ENCODE peak calls at places on chromosomes 6 and 20, in ten cellular contexts. L is esophagus muscularis mucosa; H is GM23248; Y is tibial nerve; Z is hepatocyte; C is naive thymus-derived CD4-positive, alpha-beta T cell; R is suprapubic skin; W is small intestine; P is endodermal cell; F is stomach. E is an unnamed sample. For H3K4me1, the result is how much of the 10 kb centered on the place peaks cover.

GRCh38 chr6:20205722-20206154 is 6.5 kb downstream of the MBOAT1 start:
- DNase-seq in Z (no peak), Y (no peak), W (no peak), F (no peak), C (no peak), P (no peak), L (peak), H (no peak), R (no peak), E (no peak)

GRCh38 chr6:144285798-144286502 is 815 bp downstream of the UTRN start:
- DNase-seq in Y (peak), L (peak), F (peak), P (peak), W (peak), R (peak), Z (peak), H (peak), C (peak), E (peak)

GRCh38 chr20:31906001-31906400 is 35.6 kb downstream of the TTLL9 start:
- DNase-seq in P (peak), L (no peak), Y (no peak), W (no peak), R (no peak), Z (no peak), F (no peak), H (no peak), C (no peak), E (no peak)

GRCh38 chr6:32371204-32371603 is 499 bp downstream of the TSBP1 start:
- DNase-seq in L (no peak), W (no peak), H (peak), Z (no peak), P (no peak), F (no peak), R (no peak), C (no peak), Y (no peak), E (no peak)

GRCh38 chr6:24600903-24601302 is 45.1 kb downstream of the KIAA0319 start:
- DNase-seq in W (no peak), H (no peak), P (peak), C (no peak), R (no peak), Z (no peak), F (no peak), L (no peak), Y (no peak), E (no peak)

GRCh38 chr6:139473239-139473701 is 98.8 kb upstream of the CITED2 start:
- DNase-seq in C (no peak), Z (no peak), R (peak), L (no peak), F (no peak), H (peak), W (no peak), Y (peak), P (peak), E (no peak)

GRCh38 chr6:18823782-18824386 is 436.7 kb downstream of the RNF144B start:
- DNase-seq in W (peak), L (no peak), F (no peak), P (peak), R (no peak), C (no peak), H (peak), Z (peak), Y (no peak), E (no peak)

GRCh38 chr20:63939061-63939935 is 16.9 kb downstream of the UCKL1 start:
- DNase-seq in L (no peak), P (no peak), R (no peak), C (no peak), F (no peak), Y (no peak), Z (no peak), W (no peak), H (no peak), E (no peak)

GRCh38 chr6:24949020-24949569 is 13.3 kb upstream of the RIPOR2 start:
- DNase-seq in H (no peak), P (no peak), Z (no peak), C (peak), W (peak), F (no peak), L (no peak), R (no peak), Y (no peak), E (no peak)

GRCh38 chr20:10603971-10604864 is 69.6 kb downstream of the JAG1 start:
- DNase-seq in L (no peak), F (no peak), P (no peak), W (no peak), C (no peak), H (peak), Z (peak), Y (peak), R (peak), E (peak)

GRCh38 chr6:135647521-135647920 is 150.0 kb upstream of the AHI1 start:
- DNase-seq in H (no peak), L (no peak), C (no peak), P (no peak), Y (no peak), W (no peak), F (no peak), Z (no peak), R (no peak), E (no peak)

GRCh38 chr20:38170914-38171300 is 5.8 kb upstream of the TGM2 start:
- DNase-seq in P (no peak), Y (no peak), W (no peak), H (peak), Z (no peak), C (no peak), F (no peak), R (no peak), L (no peak), E (no peak)
- H3K4me1 ChIP-seq in P (under half), Y (under half), W (under half), H (half or more), Z (half or more), C (under half), F (under half), R (under half), L (under half), E (under half)

DNA sequence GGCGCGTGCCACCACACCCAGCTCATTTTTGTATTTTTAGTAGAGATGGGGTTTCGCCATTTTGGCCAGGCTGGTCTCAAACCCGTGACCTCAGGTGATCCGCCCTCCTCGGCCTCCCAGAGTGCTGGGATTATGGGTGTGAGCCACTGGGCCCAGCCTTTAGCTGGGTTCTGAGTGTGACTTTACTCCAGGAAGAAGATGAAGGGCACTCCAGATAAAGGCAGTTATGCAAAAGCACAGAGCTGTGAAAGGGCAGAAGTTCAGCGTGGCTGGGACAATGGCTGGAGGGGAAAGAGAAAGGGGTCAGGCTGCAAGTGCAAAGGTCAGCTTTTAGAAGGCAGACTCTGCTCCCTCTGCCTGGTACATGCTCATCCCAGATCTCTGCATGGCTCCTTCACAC is 39.7 kb downstream of the MAP3K5 start:
- DNase-seq in W (peak), P (peak), R (no peak), C (no peak), Z (no peak), Y (no peak), F (no peak), L (no peak), H (no peak), E (no peak)
- H3K4me1 ChIP-seq in W (under half), P (under half), R (under half), C (under half), Z (under half), Y (under half), F (under half), L (under half), H (under half), E (under half)

DNA sequence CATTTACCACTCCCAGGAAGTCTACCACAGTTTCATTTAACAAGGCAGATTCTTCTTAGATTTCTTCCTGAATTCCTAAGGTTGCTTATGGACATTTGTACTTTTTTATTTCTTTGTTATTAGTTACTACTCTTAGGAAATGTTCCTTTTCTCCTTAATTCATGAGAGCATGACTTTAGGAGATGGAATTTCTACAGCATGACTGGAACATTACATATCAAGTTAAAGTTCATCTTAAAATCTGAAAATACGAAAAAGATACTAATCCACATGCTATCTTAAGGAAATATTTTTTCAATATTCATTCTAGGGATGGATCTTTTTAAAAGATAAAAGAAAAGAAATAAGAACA is 22.2 kb downstream of the CNKSR3 start:
- DNase-seq in C (no peak), L (no peak), W (no peak), P (no peak), F (no peak), R (no peak), Y (no peak), H (peak), Z (no peak), E (no peak)
- H3K4me1 ChIP-seq in C (under half), L (half or more), W (under half), P (under half), F (under half), R (under half), Y (under half), H (under half), Z (under half), E (half or more)

GRCh38 chr6:150719861-150720260 is 120.2 kb downstream of the PLEKHG1 start:
- DNase-seq in W (no peak), F (no peak), C (no peak), Y (no peak), H (no peak), Z (no peak), R (no peak), P (no peak), L (no peak), E (no peak)

GRCh38 chr6:150715132-150715531 is 115.4 kb downstream of the PLEKHG1 start:
- DNase-seq in F (no peak), Y (no peak), W (no peak), R (no peak), L (no peak), P (no peak), Z (no peak), H (no peak), C (no peak), E (no peak)

GRCh38 chr6:150720774-150721233 is 121.1 kb downstream of the PLEKHG1 start:
- DNase-seq in Y (no peak), F (no peak), Z (peak), W (no peak), H (peak), L (no peak), P (no peak), C (no peak), R (no peak), E (no peak)

GRCh38 chr6:150719099-150719767 is 119.5 kb downstream of the PLEKHG1 start:
- DNase-seq in R (no peak), W (no peak), L (no peak), F (no peak), Z (no peak), Y (no peak), P (no peak), C (no peak), H (peak), E (no peak)

GRCh38 chr6:150717419-150717818 is 117.7 kb downstream of the PLEKHG1 start:
- DNase-seq in R (no peak), L (no peak), C (no peak), H (no peak), P (no peak), Y (no peak), Z (peak), F (peak), W (peak), E (no peak)
- H3K4me1 ChIP-seq in R (under half), L (under half), C (under half), H (under half), P (under half), Y (under half), Z (under half), F (under half), W (under half), E (under half)

DNA sequence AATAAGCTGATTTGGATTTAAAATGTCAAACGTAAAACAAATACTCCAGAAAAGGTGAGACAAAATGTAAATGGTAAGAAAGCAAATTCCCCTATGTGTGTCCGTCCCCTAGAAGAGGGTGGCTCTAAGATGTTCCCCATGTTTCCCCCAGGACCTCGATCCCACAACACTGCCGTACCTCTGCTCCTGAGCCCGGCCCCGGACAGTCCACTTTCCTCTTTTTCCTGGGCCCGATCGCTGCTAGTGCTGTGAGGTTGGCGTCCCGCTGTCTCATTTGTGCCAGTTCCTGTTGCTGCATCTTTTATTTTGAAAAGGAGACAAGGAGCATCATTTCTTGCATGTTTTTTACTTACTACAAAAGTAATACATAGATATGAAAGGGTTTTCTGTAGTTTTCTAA is 68.3 kb downstream of the TAF4 start:
- DNase-seq in F (no peak), P (no peak), H (no peak), Y (no peak), C (no peak), W (no peak), R (no peak), Z (no peak), L (no peak), E (no peak)
- H3K4me1 ChIP-seq in F (under half), P (under half), H (under half), Y (under half), C (under half), W (under half), R (under half), Z (under half), L (under half), E (under half)

GRCh38 chr6:149854532-149854931 is 9.6 kb downstream of the LRP11 start:
- DNase-seq in R (no peak), Z (no peak), P (no peak), C (no peak), H (peak), F (peak), L (no peak), Y (no peak), W (no peak), E (no peak)

GRCh38 chr6:149857541-149857940 is 6.6 kb downstream of the LRP11 start:
- DNase-seq in Y (no peak), L (no peak), R (no peak), H (no peak), Z (no peak), W (no peak), F (no peak), C (no peak), P (no peak), E (no peak)

GRCh38 chr6:149856256-149856994 is 7.7 kb downstream of the LRP11 start:
- DNase-seq in L (no peak), Y (no peak), W (no peak), P (no peak), R (no peak), H (peak), Z (no peak), C (no peak), F (no peak), E (no peak)

GRCh38 chr6:149855040-149855654 is 9.0 kb downstream of the LRP11 start:
- DNase-seq in W (no peak), C (no peak), P (no peak), H (peak), Z (peak), F (peak), Y (no peak), L (no peak), R (no peak), E (no peak)

DNA sequence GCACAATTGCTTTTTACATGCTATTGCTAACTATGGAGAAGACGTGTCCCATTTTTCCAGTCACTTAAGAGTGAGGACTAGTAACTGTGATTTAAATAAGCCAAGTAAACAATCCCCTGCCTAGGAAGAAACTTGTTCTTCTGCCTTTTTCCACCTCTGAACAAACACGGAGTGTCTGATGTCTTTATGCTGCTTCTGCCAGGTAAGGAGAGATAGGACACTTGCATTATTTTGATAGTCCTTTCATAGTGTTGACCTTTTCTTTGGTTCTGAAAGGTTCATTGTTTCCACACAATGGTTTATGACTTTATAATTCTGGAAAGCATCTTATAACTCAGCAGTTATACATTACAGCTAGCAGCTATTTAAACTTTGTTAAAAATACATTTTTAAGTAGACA is 8.4 kb downstream of the LRP11 start:
- DNase-seq in C (no peak), Y (no peak), F (no peak), P (no peak), H (no peak), W (no peak), L (no peak), Z (no peak), R (no peak), E (no peak)
- H3K4me1 ChIP-seq in C (under half), Y (under half), F (under half), P (under half), H (half or more), W (under half), L (under half), Z (under half), R (half or more), E (under half)

DNA sequence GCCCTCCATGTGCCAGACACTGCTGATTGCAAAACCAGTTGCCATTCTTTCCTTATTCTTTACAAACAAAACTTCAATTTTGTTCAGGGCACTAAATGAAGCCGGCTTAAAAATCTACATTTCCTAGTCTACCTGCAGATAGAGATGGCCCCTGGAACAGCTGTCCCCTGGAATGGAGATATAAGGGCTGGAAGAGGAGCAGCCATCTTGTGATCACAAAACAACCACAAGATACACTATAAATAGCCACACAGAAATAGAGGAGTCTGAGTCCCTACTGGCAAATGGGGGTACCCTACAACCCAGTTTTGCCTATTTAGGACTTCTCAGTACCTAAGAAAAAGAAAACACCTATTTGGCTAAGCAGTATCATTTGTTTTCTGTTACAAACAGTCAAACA is 115.9 kb upstream of the BEND6 start:
- DNase-seq in H (no peak), R (no peak), C (no peak), P (no peak), W (no peak), L (no peak), Y (no peak), F (no peak), Z (no peak), E (no peak)
- H3K4me1 ChIP-seq in H (under half), R (under half), C (under half), P (under half), W (under half), L (under half), Y (half or more), F (under half), Z (under half), E (under half)

DNA sequence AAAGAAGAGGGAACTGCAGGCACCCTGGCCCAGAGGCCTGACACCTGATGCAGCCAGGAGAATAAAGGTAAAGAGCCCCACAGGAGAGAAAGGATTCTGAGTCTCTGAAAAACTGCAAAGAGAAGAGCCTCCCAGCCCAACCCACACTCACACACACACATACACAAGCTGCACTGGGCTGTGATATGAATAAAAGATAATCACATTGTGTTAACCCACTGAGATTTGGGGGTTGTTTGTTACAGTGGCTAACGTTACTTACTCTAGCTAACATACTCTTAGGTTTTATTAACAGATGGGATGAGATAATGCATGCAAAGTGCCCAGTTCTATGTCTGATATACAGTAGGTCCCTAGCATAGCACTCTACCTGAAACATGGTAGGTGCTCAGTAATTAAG is 554.4 kb downstream of the CD83 start:
- DNase-seq in Z (no peak), F (no peak), W (no peak), P (no peak), H (no peak), R (no peak), Y (no peak), C (no peak), L (no peak), E (no peak)
- H3K4me1 ChIP-seq in Z (under half), F (under half), W (under half), P (under half), H (under half), R (under half), Y (under half), C (under half), L (under half), E (under half)

DNA sequence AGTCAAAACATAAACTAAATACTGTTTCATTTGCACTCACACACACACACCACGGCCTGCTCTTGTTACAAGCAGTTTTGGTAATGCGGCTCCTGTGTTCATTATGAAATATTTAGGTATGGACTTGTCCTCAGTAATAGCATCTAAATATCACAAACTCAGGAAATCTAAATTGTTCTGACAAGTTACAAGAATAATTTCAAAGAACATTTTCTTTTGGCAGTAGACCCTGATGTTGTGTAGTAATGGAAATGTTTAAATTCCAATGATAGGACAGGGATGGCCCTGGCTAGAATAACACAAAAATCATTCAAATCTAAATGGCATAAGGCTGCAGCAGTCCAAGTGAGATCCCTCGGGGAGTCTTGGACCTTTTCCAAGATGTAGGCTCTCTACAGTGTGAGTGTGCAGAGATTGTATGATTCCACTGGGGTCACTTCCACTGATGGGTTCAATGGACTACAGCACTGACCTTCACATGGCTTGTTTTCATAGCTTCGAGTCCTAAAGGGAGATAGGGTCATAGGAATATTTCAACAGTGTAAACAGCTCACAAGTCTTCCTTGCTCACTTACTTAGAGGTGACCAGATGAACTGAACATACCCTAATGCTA is 210.6 kb upstream of the PLCB4 start:
- DNase-seq in Z (no peak), Y (no peak), P (no peak), W (no peak), H (no peak), C (no peak), F (no peak), R (no peak), L (no peak), E (no peak)
- H3K4me1 ChIP-seq in Z (under half), Y (under half), P (under half), W (under half), H (under half), C (under half), F (under half), R (under half), L (under half), E (under half)

E was measured in heart right ventricle.